ENCODE peak calls at places on chromosomes 13 and 19, in seven cellular contexts. P is psoas muscle, H is HTR-8/SVneo, R is MCF 10A, T is NCI-H1930, W is endothelial cell, F is iPS-NIHi11. V is an unnamed sample.

GRCh38 chr13:60511637-60512036 is 114.6 kb downstream of the TDRD3 start:
- DNase-seq in P (no peak), T (no peak), W (no peak), R (no peak), F (no peak), H (no peak), V (no peak)

GRCh38 chr19:45906221-45906620 is 3.8 kb upstream of the MYPOP start:
- DNase-seq in T (no peak), P (no peak), R (peak; percentile 50), H (no peak), F (no peak), W (no peak), V (no peak)

GRCh38 chr13:27658569-27658968 is 36.9 kb downstream of the POLR1D start:
- DNase-seq in P (no peak), H (peak; percentile 3), T (no peak), R (no peak), W (no peak), F (no peak), V (no peak)

GRCh38 chr13:75689686-75690085 is 53.6 kb downstream of the LMO7 start:
- DNase-seq in R (no peak), P (no peak), H (no peak), F (no peak), T (no peak), W (no peak), V (no peak)

GRCh38 chr13:32824671-32825070 is 191.6 kb upstream of the KL start:
- DNase-seq in W (no peak), R (peak; percentile 78), T (no peak), P (no peak), F (peak; percentile 33), H (peak; percentile 66), V (peak; percentile 72)

GRCh38 chr13:74206061-74206561 is 71.9 kb upstream of the KLF12 start:
- DNase-seq in F (peak; percentile 9), H (no peak), W (no peak), T (no peak), R (no peak), P (no peak), V (no peak)

GRCh38 chr13:52010890-52011689 is at the start of gene ATP7B:
- DNase-seq in F (peak; percentile 62), T (no peak), P (no peak), W (peak; percentile 43), H (peak; percentile 20), R (no peak), V (no peak)

GRCh38 chr13:37618554-37618953 is 20.0 kb upstream of the POSTN start:
- DNase-seq in H (no peak), R (peak; percentile 30), T (no peak), P (no peak), F (no peak), W (no peak), V (no peak)

GRCh38 chr19:13985771-13986347 is 20.3 kb downstream of the RFX1 start:
- DNase-seq in P (no peak), W (no peak), T (no peak), F (peak; percentile 68), R (no peak), H (no peak), V (no peak)

GRCh38 chr19:10122066-10122465 is 2.4 kb upstream of the EIF3G start:
- DNase-seq in T (no peak), P (no peak), F (no peak), W (no peak), R (no peak), H (no peak), V (no peak)

GRCh38 chr19:9474975-9475374 is 23.4 kb downstream of the ZNF560 start:
- DNase-seq in W (no peak), F (no peak), H (no peak), T (no peak), P (no peak), R (no peak), V (no peak)

GRCh38 chr13:41054212-41054877 is 7.0 kb upstream of the WBP4 start:
- DNase-seq in R (peak; percentile 78), T (no peak), W (peak; percentile 16), H (peak; percentile 21), P (no peak), F (no peak), V (no peak)

GRCh38 chr19:30555788-30556110 is 183.6 kb downstream of the ZNF536 start:
- DNase-seq in W (no peak), T (no peak), H (no peak), F (no peak), R (no peak), P (no peak), V (no peak)

GRCh38 chr19:30447276-30447870 is 75.2 kb downstream of the ZNF536 start:
- DNase-seq in H (no peak), T (no peak), F (no peak), P (no peak), R (no peak), W (no peak), V (no peak)

GRCh38 chr19:50320596-50320995 is 8.6 kb downstream of the KCNC3 start:
- DNase-seq in R (no peak), T (no peak), F (no peak), P (no peak), H (no peak), W (no peak), V (no peak)

GRCh38 chr19:29741226-29741625 is 26.2 kb upstream of the C19orf12 start:
- DNase-seq in P (no peak), H (no peak), W (no peak), F (no peak), R (no peak), T (no peak), V (no peak)

GRCh38 chr19:33248954-33249613 is 23.4 kb upstream of the SLC7A10 start:
- DNase-seq in T (no peak), W (no peak), P (no peak), F (no peak), R (peak; percentile 37), H (no peak), V (no peak)

GRCh38 chr13:74187564-74187963 is 53.4 kb upstream of the KLF12 start:
- DNase-seq in H (peak; percentile 5), F (no peak), R (peak; percentile 66), P (no peak), W (no peak), T (no peak), V (no peak)

GRCh38 chr13:33782631-33783030 is 35.3 kb upstream of the RFC3 start:
- DNase-seq in T (no peak), H (no peak), R (no peak), W (no peak), P (no peak), F (no peak), V (no peak)

GRCh38 chr19:58060231-58060630 is 1.1 kb downstream of the ZNF135 start:
- DNase-seq in T (no peak), R (no peak), P (no peak), F (no peak), W (no peak), H (no peak), V (no peak)

GRCh38 chr19:2976609-2977000 is 759 bp upstream of the TLE6 start:
- DNase-seq in P (no peak), R (no peak), W (no peak), H (no peak), F (no peak), T (no peak), V (no peak)

GRCh38 chr13:77397636-77398035 is 70.7 kb upstream of the MYCBP2 start:
- DNase-seq in P (no peak), W (no peak), T (no peak), F (no peak), R (peak; percentile 40), H (no peak), V (no peak)

GRCh38 chr19:42512743-42513304 is 15.5 kb downstream of the CEACAM1 start:
- DNase-seq in R (no peak), W (no peak), H (no peak), F (no peak), P (no peak), T (no peak), V (no peak)

V was measured in T1000.